ENCODE peak calls at places on chromosomes 1 and 21, in nine cellular contexts. O, D, N, U, H, X, Q, B and M are unnamed samples. For H3K4me1, the result is how much of the 10 kb centered on the place peaks cover.

GRCh38 chr1:38677756-38678155 is 181.8 kb downstream of the RRAGC start:
- DNase-seq in O (no peak), D (no peak), N (no peak), U (no peak), H (no peak), X (no peak), Q (no peak), B (no peak), M (no peak)

GRCh38 chr1:209886219-209886536 is 51.8 kb upstream of the SYT14 start:
- DNase-seq in O (no peak), D (no peak), N (no peak), U (no peak), H (no peak), X (no peak), Q (no peak), B (peak), M (no peak)

GRCh38 chr1:194786027-194786426 is 1599.6 kb upstream of the B3GALT2 start:
- DNase-seq in O (no peak), D (no peak), N (no peak), U (no peak), H (no peak), X (no peak), Q (no peak), B (no peak), M (no peak)

GRCh38 chr21:27570306-27570868 is 603.5 kb upstream of the ADAMTS5 start:
- DNase-seq in O (peak), D (peak), N (peak), U (no peak), H (peak), X (no peak), Q (no peak), B (peak), M (peak)

GRCh38 chr1:211092955-211093354 is 41.0 kb downstream of the KCNH1 start:
- DNase-seq in O (no peak), D (no peak), N (no peak), U (no peak), H (no peak), X (no peak), Q (no peak), B (no peak), M (no peak)

GRCh38 chr21:33481314-33481943 is 1.7 kb upstream of the TMEM50B start:
- DNase-seq in O (no peak), D (no peak), N (no peak), U (no peak), H (no peak), X (no peak), Q (no peak), B (no peak), M (no peak)

GRCh38 chr1:94596260-94596659 is 54.7 kb upstream of the F3 start:
- DNase-seq in O (no peak), D (no peak), N (no peak), U (no peak), H (no peak), X (no peak), Q (no peak), B (no peak), M (no peak)

GRCh38 chr1:232969791-232970190 is 19.4 kb downstream of the NTPCR start:
- DNase-seq in O (no peak), D (no peak), N (no peak), U (no peak), H (no peak), X (no peak), Q (no peak), B (no peak), M (no peak)

GRCh38 chr1:44811234-44811633 is 2.9 kb downstream of the BTBD19 start:
- DNase-seq in O (no peak), D (peak), N (no peak), U (no peak), H (no peak), X (peak), Q (no peak), B (no peak), M (no peak)

DNA sequence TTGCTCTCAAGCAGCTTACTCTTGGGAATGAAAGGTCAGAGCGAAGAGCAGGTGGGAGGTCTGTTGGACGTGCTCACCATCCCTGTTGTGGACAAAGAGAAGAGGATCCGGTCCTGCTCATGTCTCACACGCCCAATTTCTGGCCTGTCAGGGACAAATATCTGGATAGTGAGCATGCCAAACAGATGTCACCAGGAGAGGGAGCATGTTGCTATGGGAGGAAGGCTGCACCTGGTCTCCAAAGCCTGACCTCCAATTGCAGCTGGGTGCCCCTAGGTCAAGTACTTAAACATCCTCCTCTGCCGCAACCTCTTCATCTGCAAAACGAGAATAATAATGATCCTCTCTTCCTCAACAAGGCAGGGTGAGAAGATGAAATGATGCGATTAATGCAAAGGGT is 53.4 kb downstream of the DMRTA2 start:
- DNase-seq in O (no peak), D (no peak), N (no peak), U (no peak), H (no peak), X (no peak), Q (no peak), B (no peak), M (no peak)
- TF ChIP-seq CTCF in O (no peak), D (no peak), N (no peak), U (no peak), H (no peak), X (peak), Q (no peak), B (peak), M (no peak)

GRCh38 chr1:234882898-234883297 is 245.7 kb downstream of the TOMM20 start:
- DNase-seq in O (no peak), D (no peak), N (no peak), U (no peak), H (no peak), X (no peak), Q (no peak), B (no peak), M (no peak)

GRCh38 chr1:234884006-234884405 is 244.6 kb downstream of the TOMM20 start:
- DNase-seq in O (no peak), D (no peak), N (no peak), U (no peak), H (no peak), X (no peak), Q (no peak), B (no peak), M (no peak)

GRCh38 chr1:234886081-234886874 is 242.4 kb downstream of the TOMM20 start:
- DNase-seq in O (no peak), D (no peak), N (peak), U (no peak), H (peak), X (no peak), Q (no peak), B (no peak), M (peak)

GRCh38 chr1:234885601-234886000 is 243.0 kb downstream of the TOMM20 start:
- DNase-seq in O (no peak), D (peak), N (peak), U (no peak), H (peak), X (no peak), Q (no peak), B (no peak), M (no peak)

DNA sequence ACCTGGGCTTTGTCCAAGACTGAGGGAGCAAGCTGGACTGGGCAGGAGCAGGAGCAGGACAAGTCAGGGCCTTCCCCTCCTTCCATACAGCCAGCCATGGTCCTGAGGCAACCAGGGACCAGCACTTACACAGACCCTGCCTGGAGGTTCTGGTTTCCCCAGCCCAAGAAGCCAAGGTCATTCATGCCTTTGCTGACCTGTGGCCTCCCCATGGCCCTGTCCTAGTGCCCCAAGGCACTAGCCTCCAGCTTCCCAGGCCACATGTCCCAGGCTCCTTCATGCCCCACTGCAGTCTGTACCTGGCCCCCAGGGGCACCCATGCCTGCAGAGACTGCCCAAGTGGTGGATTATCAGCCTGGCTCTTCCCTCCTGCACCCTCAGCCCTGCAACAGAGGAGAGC is 243.9 kb downstream of the TOMM20 start:
- DNase-seq in O (no peak), D (no peak), N (no peak), U (no peak), H (no peak), X (no peak), Q (no peak), B (no peak), M (no peak)
- H3K27ac ChIP-seq in O (peak), D (peak), N (peak), U (no peak), H (peak), X (no peak), Q (no peak), B (no peak), M (no peak)

GRCh38 chr1:25889470-25889869 is 14.0 kb upstream of the PAQR7 start:
- DNase-seq in O (no peak), D (no peak), N (no peak), U (no peak), H (no peak), X (no peak), Q (no peak), B (peak), M (no peak)

GRCh38 chr1:25893072-25893604 is 13.1 kb downstream of the STMN1 start:
- DNase-seq in O (no peak), D (no peak), N (no peak), U (no peak), H (no peak), X (no peak), Q (no peak), B (no peak), M (no peak)

GRCh38 chr1:25890249-25891034 is 14.9 kb upstream of the PAQR7 start:
- DNase-seq in O (peak), D (no peak), N (no peak), U (no peak), H (no peak), X (no peak), Q (no peak), B (peak), M (peak)

GRCh38 chr1:25888426-25888987 is 13.0 kb upstream of the PAQR7 start:
- DNase-seq in O (no peak), D (no peak), N (no peak), U (no peak), H (no peak), X (no peak), Q (no peak), B (no peak), M (no peak)

DNA sequence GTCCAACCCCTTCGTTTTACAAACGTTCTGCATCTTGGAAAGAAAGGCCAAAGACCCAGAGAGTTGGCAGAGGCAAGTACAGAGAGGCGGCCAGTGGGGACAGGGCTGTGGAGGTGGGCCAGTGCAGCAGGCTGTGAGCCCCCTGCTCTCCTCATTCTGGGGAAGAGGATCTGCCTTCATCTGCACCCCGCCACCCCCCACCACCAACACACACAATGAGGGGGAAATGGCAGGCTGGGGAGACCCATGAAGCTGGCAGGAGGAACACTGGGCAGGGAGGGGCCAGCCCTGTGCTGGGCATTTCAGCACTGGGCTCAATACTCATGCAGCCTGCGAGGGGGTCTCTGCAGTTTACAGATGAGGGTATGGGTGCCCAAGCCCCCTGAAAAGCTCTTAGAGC is 14.6 kb downstream of the STMN1 start:
- DNase-seq in O (no peak), D (no peak), N (no peak), U (no peak), H (no peak), X (no peak), Q (no peak), B (no peak), M (no peak)
- H3K4me1 ChIP-seq in O (under half), D (under half), N (under half), U (under half), H (under half), X (under half), Q (under half), B (half or more), M (under half)

GRCh38 chr1:98991127-98992003 is 13.3 kb downstream of the PLPPR5 start:
- DNase-seq in O (no peak), D (no peak), N (no peak), U (no peak), H (no peak), X (no peak), Q (no peak), B (peak), M (no peak)
- TF ChIP-seq CTCF in O (no peak), D (no peak), N (no peak), U (no peak), H (no peak), X (no peak), Q (no peak), B (peak), M (no peak)

GRCh38 chr1:192792628-192793027 is 16.2 kb upstream of the RGS2 start:
- DNase-seq in O (no peak), D (no peak), N (no peak), U (no peak), H (no peak), X (no peak), Q (no peak), B (no peak), M (no peak)

GRCh38 chr1:192797143-192797542 is 11.7 kb upstream of the RGS2 start:
- DNase-seq in O (no peak), D (no peak), N (no peak), U (no peak), H (no peak), X (no peak), Q (no peak), B (no peak), M (no peak)

GRCh38 chr1:192795913-192796312 is 12.9 kb upstream of the RGS2 start:
- DNase-seq in O (no peak), D (no peak), N (no peak), U (no peak), H (no peak), X (no peak), Q (no peak), B (no peak), M (no peak)

GRCh38 chr1:192794768-192795035 is 14.1 kb upstream of the RGS2 start:
- DNase-seq in O (no peak), D (no peak), N (no peak), U (no peak), H (no peak), X (no peak), Q (no peak), B (no peak), M (no peak)

GRCh38 chr1:192793983-192794767 is 14.7 kb upstream of the RGS2 start:
- DNase-seq in O (no peak), D (no peak), N (no peak), U (no peak), H (no peak), X (no peak), Q (no peak), B (no peak), M (no peak)
- H3K27ac ChIP-seq in O (no peak), D (no peak), N (no peak), U (no peak), H (no peak), X (no peak), Q (no peak), B (no peak), M (no peak)

GRCh38 chr1:6802454-6802853 is 17.2 kb downstream of the CAMTA1 start:
- DNase-seq in O (no peak), D (no peak), N (no peak), U (no peak), H (no peak), X (no peak), Q (no peak), B (no peak), M (no peak)

GRCh38 chr1:6801998-6802397 is 16.7 kb downstream of the CAMTA1 start:
- DNase-seq in O (no peak), D (no peak), N (no peak), U (no peak), H (no peak), X (no peak), Q (no peak), B (peak), M (no peak)

GRCh38 chr1:6801199-6801598 is 15.9 kb downstream of the CAMTA1 start:
- DNase-seq in O (no peak), D (no peak), N (no peak), U (no peak), H (no peak), X (no peak), Q (no peak), B (no peak), M (no peak)

GRCh38 chr1:6800728-6801127 is 15.5 kb downstream of the CAMTA1 start:
- DNase-seq in O (no peak), D (no peak), N (no peak), U (no peak), H (no peak), X (no peak), Q (no peak), B (no peak), M (no peak)

DNA sequence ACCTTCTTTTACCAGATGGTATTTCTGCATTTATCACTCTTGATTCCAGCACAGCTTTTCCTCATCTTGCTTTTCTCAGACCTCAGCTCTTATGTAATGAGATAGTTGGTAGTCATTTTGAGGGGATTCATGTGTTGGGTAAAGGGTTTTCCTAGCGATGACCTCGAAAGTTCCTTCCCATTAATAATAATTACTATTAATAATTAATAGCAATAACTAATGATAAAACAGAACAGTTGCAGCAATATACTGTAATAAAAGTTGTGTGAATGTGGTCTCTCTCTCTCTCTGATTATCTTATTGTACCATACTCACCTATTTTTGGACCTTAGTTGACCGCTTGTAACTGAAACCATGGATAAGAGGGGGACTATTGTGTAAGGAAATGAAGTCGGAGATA is 14.2 kb downstream of the CAMTA1 start:
- DNase-seq in O (no peak), D (no peak), N (no peak), U (no peak), H (no peak), X (no peak), Q (no peak), B (no peak), M (no peak)
- H3K4me1 ChIP-seq in O (under half), D (half or more), N (under half), U (under half), H (under half), X (under half), Q (under half), B (under half), M (under half)

GRCh38 chr1:17581389-17582123 is 42.1 kb downstream of the ARHGEF10L start:
- DNase-seq in O (no peak), D (no peak), N (no peak), U (no peak), H (no peak), X (peak), Q (no peak), B (no peak), M (no peak)

GRCh38 chr1:17582124-17582768 is 42.7 kb downstream of the ARHGEF10L start:
- DNase-seq in O (no peak), D (no peak), N (no peak), U (no peak), H (no peak), X (no peak), Q (no peak), B (no peak), M (no peak)

GRCh38 chr1:17575786-17576584 is 36.5 kb downstream of the ARHGEF10L start:
- DNase-seq in O (no peak), D (no peak), N (no peak), U (no peak), H (no peak), X (no peak), Q (no peak), B (no peak), M (no peak)

GRCh38 chr1:17577907-17578297 is 38.4 kb downstream of the ARHGEF10L start:
- DNase-seq in O (no peak), D (no peak), N (no peak), U (no peak), H (no peak), X (no peak), Q (no peak), B (no peak), M (no peak)

DNA sequence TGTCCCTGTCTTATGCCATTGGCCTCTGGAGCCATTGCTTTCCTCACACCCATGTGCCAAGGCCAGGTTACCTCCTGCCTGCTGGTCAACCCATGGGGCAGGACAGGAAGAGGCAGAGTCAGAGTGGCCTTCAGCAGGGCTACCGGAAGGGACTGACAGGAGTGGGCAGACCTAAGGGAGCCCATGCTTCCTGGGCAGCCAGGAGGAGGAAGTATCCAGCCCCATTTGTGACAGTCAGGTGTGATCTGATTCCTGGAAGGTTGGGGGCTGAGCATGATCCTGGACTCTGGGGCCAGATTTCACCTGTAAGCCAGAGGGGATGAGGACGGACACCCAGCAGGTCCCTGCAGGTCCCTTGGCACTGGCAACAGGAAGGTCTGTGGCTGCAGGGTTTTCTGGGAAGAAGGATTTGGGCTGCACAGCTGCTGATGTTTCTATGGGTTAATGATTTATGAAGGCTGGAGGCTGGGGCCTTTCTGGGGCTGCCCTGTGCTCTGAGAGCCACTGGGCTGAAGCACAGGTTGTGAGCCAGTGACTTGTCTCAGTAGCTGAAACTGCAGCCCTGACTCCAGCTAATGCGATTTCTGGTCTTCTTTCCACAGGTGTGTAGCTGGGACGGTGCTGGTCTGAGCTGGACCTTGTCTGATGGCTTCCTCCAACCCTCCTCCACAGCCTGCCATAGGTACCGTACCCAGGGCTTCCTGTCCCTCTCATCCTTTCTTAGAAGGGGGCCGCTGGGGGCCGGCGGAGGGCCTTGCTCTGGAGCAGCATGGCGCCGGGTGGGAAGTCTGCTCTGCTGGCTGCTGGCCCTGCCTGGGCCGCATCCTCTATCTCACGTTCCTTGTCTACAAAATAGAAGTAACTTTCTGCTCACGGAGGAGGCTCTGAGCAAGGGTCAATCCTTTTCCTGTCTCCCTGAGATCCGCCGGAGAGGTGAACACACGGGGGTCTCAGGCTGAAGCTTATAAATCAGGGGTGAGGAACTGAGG is 40.7 kb downstream of the ARHGEF10L start:
- DNase-seq in O (no peak), D (no peak), N (no peak), U (no peak), H (no peak), X (peak), Q (no peak), B (no peak), M (no peak)
- TF ChIP-seq CTCF in O (no peak), D (no peak), N (no peak), U (no peak), H (no peak), X (no peak), Q (no peak), B (no peak), M (no peak)